ENCODE peak calls at places on chromosomes 12 and 14, in six cellular contexts. K, O, L, G, Q and J are unnamed samples.

GRCh38 chr14:57057803-57058202 is 210.9 kb downstream of the EXOC5 start:
- DNase-seq in K (no peak), O (no peak), L (no peak), G (peak; percentile 27), Q (no peak), J (no peak)

GRCh38 chr14:64848239-64848638 is 31.5 kb downstream of the SPTB start:
- DNase-seq in K (no peak), O (no peak), L (no peak), G (no peak), Q (no peak), J (no peak)

GRCh38 chr14:56422703-56423213 is 156.8 kb upstream of the TMEM260 start:
- DNase-seq in K (no peak), O (peak; percentile 22), L (peak; percentile 50), G (peak; percentile 77), Q (no peak), J (peak; percentile 87)

GRCh38 chr12:99752740-99753139 is 105.2 kb downstream of the GARIN6 start:
- DNase-seq in K (no peak), O (no peak), L (no peak), G (peak; percentile 46), Q (no peak), J (no peak)

GRCh38 chr12:6863033-6863432 is 4.3 kb upstream of the TPI1 start:
- DNase-seq in K (no peak), O (no peak), L (no peak), G (no peak), Q (no peak), J (no peak)

GRCh38 chr14:54396493-54397335 is at the start of gene CDKN3:
- DNase-seq in K (peak; percentile 84), O (peak; percentile 97), L (peak; percentile 99), G (peak; percentile 100), Q (peak; percentile 92), J (peak; percentile 99)

GRCh38 chr12:19613051-19613535 is 173.8 kb downstream of the AEBP2 start:
- DNase-seq in K (no peak), O (no peak), L (no peak), G (no peak), Q (no peak), J (no peak)

GRCh38 chr14:86086962-86087361 is 557.0 kb downstream of the FLRT2 start:
- DNase-seq in K (no peak), O (no peak), L (no peak), G (no peak), Q (no peak), J (no peak)

GRCh38 chr12:108911915-108912314 is 32.0 kb downstream of the DAO start:
- DNase-seq in K (no peak), O (no peak), L (no peak), G (no peak), Q (no peak), J (no peak)

GRCh38 chr14:75132374-75133086 is 5.7 kb upstream of the NEK9 start:
- DNase-seq in K (peak; percentile 23), O (peak; percentile 77), L (peak; percentile 83), G (peak; percentile 83), Q (no peak), J (peak; percentile 49)

GRCh38 chr12:879641-880040 is 69.9 kb downstream of the RAD52 start:
- DNase-seq in K (no peak), O (no peak), L (no peak), G (peak; percentile 27), Q (no peak), J (peak; percentile 40)

GRCh38 chr12:119578112-119578511 is 15.5 kb upstream of the TMEM233 start:
- DNase-seq in K (no peak), O (no peak), L (no peak), G (peak; percentile 21), Q (no peak), J (no peak)

GRCh38 chr12:68364893-68365725 is 32.9 kb upstream of the MDM1 start:
- DNase-seq in K (peak; percentile 99), O (peak; percentile 64), L (peak; percentile 96), G (peak; percentile 98), Q (peak; percentile 56), J (peak; percentile 99)

GRCh38 chr12:9130244-9130643 is 14.5 kb upstream of the A2M start:
- DNase-seq in K (no peak), O (no peak), L (no peak), G (no peak), Q (no peak), J (no peak)

GRCh38 chr12:109728921-109729836 is 15.6 kb downstream of the FAM222A start:
- DNase-seq in K (no peak), O (no peak), L (no peak), G (no peak), Q (no peak), J (no peak)

GRCh38 chr12:92164712-92165111 is 19.1 kb upstream of the BTG1 start:
- DNase-seq in K (no peak), O (no peak), L (no peak), G (no peak), Q (no peak), J (no peak)

GRCh38 chr12:119206348-119207075 is 27.8 kb downstream of the HSPB8 start:
- DNase-seq in K (no peak), O (no peak), L (no peak), G (no peak), Q (no peak), J (no peak)

GRCh38 chr14:59831121-59831730 is 39.4 kb downstream of the RTN1 start:
- DNase-seq in K (no peak), O (no peak), L (no peak), G (no peak), Q (no peak), J (peak; percentile 1)

GRCh38 chr12:93571854-93572711 is at the start of gene SOCS2:
- DNase-seq in K (no peak), O (peak; percentile 61), L (no peak), G (peak; percentile 14), Q (peak; percentile 12), J (peak; percentile 39)

GRCh38 chr12:12993367-12993766 is 6.7 kb downstream of the HEBP1 start:
- DNase-seq in K (no peak), O (no peak), L (no peak), G (no peak), Q (no peak), J (no peak)

GRCh38 chr12:73235387-73235786 is 963.2 kb downstream of the TRHDE start:
- DNase-seq in K (no peak), O (no peak), L (no peak), G (no peak), Q (no peak), J (no peak)

GRCh38 chr14:52307870-52308269 is 6.2 kb upstream of the PTGER2 start:
- DNase-seq in K (no peak), O (no peak), L (no peak), G (no peak), Q (no peak), J (no peak)

GRCh38 chr12:104477812-104478388 is 21.2 kb downstream of the CHST11 start:
- DNase-seq in K (no peak), O (no peak), L (no peak), G (no peak), Q (no peak), J (no peak)

GRCh38 chr14:29927596-29928341 is at the start of gene PRKD1:
- DNase-seq in K (no peak), O (peak; percentile 7), L (peak; percentile 66), G (peak; percentile 50), Q (no peak), J (peak; percentile 75)

GRCh38 chr12:74725154-74725553 is 187.5 kb downstream of the ATXN7L3B start:
- DNase-seq in K (no peak), O (no peak), L (no peak), G (peak; percentile 5), Q (no peak), J (no peak)

GRCh38 chr12:10365716-10366433 is 24.0 kb downstream of the KLRK1 start:
- DNase-seq in K (no peak), O (no peak), L (no peak), G (no peak), Q (no peak), J (peak; percentile 42)

GRCh38 chr12:99767809-99768208 is 120.3 kb downstream of the GARIN6 start:
- DNase-seq in K (no peak), O (no peak), L (peak; percentile 46), G (peak; percentile 35), Q (no peak), J (peak; percentile 42)

GRCh38 chr12:2557589-2557988 is 237.2 kb upstream of the FKBP4 start:
- DNase-seq in K (no peak), O (no peak), L (no peak), G (no peak), Q (no peak), J (no peak)

GRCh38 chr12:10186299-10186698 is 7.5 kb downstream of the TMEM52B start:
- DNase-seq in K (no peak), O (peak; percentile 60), L (no peak), G (no peak), Q (no peak), J (no peak)

GRCh38 chr12:55955344-55955743 is 10.5 kb downstream of the PMEL start:
- DNase-seq in K (no peak), O (no peak), L (no peak), G (no peak), Q (no peak), J (no peak)

GRCh38 chr12:11723993-11724392 is 74.5 kb downstream of the ETV6 start:
- DNase-seq in K (no peak), O (no peak), L (no peak), G (no peak), Q (no peak), J (peak; percentile 95)

GRCh38 chr12:65532744-65533143 is 254.3 kb downstream of the MSRB3 start:
- DNase-seq in K (no peak), O (no peak), L (no peak), G (peak; percentile 86), Q (no peak), J (peak; percentile 96)